ENCODE peak calls at places on chromosome 14, in four cellular contexts. U is SK-N-SH, T is A549, S is K562. E is an unnamed sample.

GRCh38 chr14:37230551-37231194 is 32.9 kb downstream of the MIPOL1 start:
- DNase-seq in S (peak), T (peak), U (peak), E (no peak)

GRCh38 chr14:91898256-91898843 is 31.0 kb upstream of the TC2N start:
- DNase-seq in T (no peak), U (no peak), S (no peak), E (no peak)

GRCh38 chr14:21108791-21109190 is 7.9 kb downstream of the TMEM253 start:
- DNase-seq in S (no peak), U (no peak), T (no peak), E (no peak)

GRCh38 chr14:92584856-92585255 is 71.3 kb downstream of the RIN3 start:
- DNase-seq in T (no peak), S (no peak), U (no peak), E (no peak)

GRCh38 chr14:59585891-59586554 is 9.4 kb upstream of the CCDC175 start:
- DNase-seq in U (no peak), S (no peak), T (no peak), E (no peak)

GRCh38 chr14:36690301-36691020 is 28.8 kb downstream of the PAX9 start:
- DNase-seq in T (peak), S (no peak), U (no peak), E (no peak)

GRCh38 chr14:89418452-89418851 is 1.4 kb upstream of the FOXN3 start:
- DNase-seq in T (no peak), U (peak), S (no peak), E (no peak)

GRCh38 chr14:97028382-97028781 is 231.2 kb downstream of the VRK1 start:
- DNase-seq in U (no peak), T (no peak), S (no peak), E (no peak)

GRCh38 chr14:88879016-88879415 is 54.6 kb downstream of the TTC8 start:
- DNase-seq in S (no peak), U (no peak), T (no peak), E (no peak)

GRCh38 chr14:63478024-63478423 is 65.2 kb downstream of the PPP2R5E start:
- DNase-seq in S (no peak), U (no peak), T (no peak), E (no peak)

GRCh38 chr14:96614528-96614927 is 112.3 kb downstream of the PAPOLA start:
- DNase-seq in T (no peak), S (no peak), U (peak), E (no peak)

GRCh38 chr14:104135121-104135903 is 3.1 kb upstream of the KIF26A start:
- DNase-seq in T (peak), S (no peak), U (peak), E (no peak)

GRCh38 chr14:104397956-104398355 is 181.6 kb upstream of the C14orf180 start:
- DNase-seq in T (no peak), U (no peak), S (no peak), E (no peak)

GRCh38 chr14:55721353-55721752 is 141.3 kb downstream of the KTN1 start:
- DNase-seq in U (no peak), T (no peak), S (no peak), E (no peak)

DNA sequence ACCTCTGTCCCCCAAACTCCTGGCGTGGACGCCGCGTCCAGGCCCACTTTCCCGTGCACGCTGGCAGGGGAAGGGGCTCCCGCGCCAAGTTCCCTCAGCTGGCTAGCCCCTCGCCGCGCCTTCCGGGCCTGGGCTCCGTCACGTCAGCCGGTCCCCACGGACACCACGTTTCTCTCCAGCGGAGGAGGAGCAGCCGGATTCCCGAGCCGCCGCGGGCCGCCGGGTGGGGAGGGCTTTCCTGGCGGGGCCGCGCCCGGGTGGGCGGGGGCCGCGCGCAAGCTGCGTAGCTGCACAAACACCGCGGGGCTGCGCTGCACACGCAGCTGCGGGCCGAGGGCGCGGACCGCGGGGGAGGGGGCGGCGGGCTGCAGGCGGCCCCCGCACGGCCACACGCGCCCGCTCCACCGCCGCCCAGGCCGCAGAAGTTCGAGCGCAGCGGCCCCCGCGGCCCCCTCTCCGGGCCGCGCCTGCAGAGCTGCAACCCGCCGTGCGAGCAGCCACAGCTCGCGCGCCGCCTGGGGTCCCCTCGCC is 45.1 kb upstream of the PNMA1 start:
- DNase-seq in S (peak), T (no peak), U (peak), E (no peak)
- H3K4me3 ChIP-seq in S (peak), T (peak), U (peak), E (peak)

DNA sequence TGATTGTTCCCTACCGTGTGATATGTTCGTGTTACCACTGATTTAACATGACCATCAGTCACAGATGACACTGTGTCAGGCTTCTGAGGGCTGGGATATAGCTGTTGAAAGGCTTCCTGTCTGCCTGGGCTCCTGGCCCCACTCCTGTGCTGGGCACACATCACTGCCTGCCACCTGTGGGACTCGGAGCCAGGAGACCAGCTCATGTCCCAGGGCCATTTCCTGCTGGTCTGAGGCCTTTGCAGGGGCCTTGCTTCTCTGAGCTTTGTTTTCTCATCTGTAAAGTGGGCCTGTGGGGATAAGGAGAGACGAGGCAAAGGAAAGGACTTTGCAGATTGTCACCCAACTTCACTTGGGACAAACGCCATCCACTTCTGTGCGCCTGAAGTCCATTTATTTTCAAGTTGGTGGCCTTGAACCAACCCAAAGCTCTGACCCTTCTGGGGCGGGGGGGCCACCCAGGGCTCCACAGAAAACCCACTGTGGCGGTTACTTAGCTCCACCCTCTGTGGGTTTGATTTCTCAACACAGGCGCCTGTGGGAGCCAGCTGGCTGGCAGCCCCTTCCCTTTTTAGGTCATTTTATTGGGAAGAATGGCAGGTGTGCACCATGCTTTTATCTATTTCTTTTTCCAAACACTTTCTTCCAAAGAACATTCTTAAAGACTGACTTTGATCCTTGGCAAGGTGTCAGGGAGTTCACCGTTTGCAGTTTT is 54.1 kb downstream of the BEGAIN start:
- DNase-seq in T (no peak), U (peak), S (no peak), E (no peak)
- TF ChIP-seq REST in T (no peak), U (no peak), S (no peak), E (no peak)

GRCh38 chr14:71722885-71723284 is 209.3 kb upstream of the RGS6 start:
- DNase-seq in T (no peak), U (no peak), S (no peak), E (no peak)

GRCh38 chr14:71725802-71726638 is 206.2 kb upstream of the RGS6 start:
- DNase-seq in U (no peak), T (no peak), S (no peak), E (no peak)

GRCh38 chr14:71716371-71716770 is 215.9 kb upstream of the RGS6 start:
- DNase-seq in U (no peak), S (no peak), T (no peak), E (no peak)

GRCh38 chr14:71721791-71722190 is 210.4 kb upstream of the RGS6 start:
- DNase-seq in U (no peak), S (no peak), T (no peak), E (no peak)

DNA sequence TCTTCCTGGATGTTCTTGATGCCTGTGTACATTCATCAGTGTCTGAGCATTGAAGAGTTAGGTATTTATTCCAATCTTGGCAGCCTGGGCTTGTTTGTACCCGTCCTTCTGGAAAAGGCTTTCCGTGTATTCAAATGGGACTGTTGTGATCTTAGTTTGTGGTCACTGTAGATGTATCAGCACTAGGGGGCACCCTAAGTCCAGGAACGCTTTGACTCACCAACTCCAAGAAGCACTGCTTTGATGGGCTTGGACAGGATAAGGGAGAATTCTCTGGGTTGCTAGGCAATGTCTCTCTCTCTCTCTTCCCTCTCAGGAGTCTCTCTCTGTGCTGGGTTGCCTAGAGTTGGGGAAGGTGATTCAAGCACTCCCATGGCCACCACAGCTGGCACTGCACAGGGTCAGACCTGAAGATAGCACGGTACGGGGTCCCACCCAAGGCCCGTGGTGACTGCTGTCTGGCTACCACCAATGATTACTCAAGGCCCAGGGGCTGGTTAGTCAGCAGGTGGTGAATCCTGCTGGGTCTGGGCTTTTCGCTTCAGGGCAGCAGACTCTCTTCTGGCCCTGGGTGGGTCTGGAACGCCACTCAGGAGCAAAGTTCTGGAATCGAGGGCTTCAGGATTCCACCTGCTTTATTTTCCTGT is 211.1 kb upstream of the RGS6 start:
- DNase-seq in S (peak), T (peak), U (peak), E (peak)
- TF ChIP-seq CTCF in S (peak), T (peak), U (peak), E (peak)

DNA sequence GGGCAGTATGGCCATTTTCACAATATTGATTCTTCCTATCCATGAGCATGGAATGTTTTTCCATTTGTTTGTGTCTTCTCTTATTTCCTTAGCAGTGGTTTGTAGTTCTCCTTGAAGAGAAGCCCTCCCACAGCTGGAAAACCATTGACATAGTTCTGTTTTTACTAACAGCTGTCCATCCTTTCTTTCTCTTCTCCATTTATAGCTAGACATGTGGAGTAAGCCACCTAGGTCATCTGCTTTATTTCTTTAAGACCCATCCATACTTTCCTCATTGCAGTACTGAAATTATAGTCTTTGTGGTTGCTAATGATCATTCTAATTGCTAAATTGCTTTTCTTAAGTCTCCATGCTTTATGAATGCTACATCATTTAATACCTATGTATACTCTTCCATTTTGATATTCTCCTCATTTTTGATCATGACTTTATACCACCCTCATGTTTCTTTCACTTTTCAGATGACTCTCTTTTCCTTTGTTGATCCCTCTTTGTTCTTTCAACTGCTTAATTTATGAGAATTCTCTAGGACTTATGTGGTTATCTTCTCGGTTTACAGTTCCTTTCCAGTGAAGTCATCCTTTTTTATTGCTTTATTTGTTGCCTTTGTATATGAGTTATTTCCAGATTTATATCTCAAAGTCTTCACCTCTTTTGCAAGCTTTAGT is 114.2 kb downstream of the PCNX1 start:
- DNase-seq in U (no peak), T (no peak), S (no peak), E (no peak)
- H3K4me3 ChIP-seq in U (no peak), T (no peak), S (no peak), E (no peak)

GRCh38 chr14:101601603-101602465 is 40.5 kb downstream of the DIO3 start:
- DNase-seq in T (no peak), S (no peak), U (no peak), E (no peak)

GRCh38 chr14:101604228-101604934 is 43.1 kb downstream of the DIO3 start:
- DNase-seq in U (no peak), S (no peak), T (no peak), E (no peak)

GRCh38 chr14:101600891-101601602 is 39.8 kb downstream of the DIO3 start:
- DNase-seq in S (no peak), T (no peak), U (no peak), E (no peak)

GRCh38 chr14:101603096-101603495 is 41.8 kb downstream of the DIO3 start:
- DNase-seq in U (no peak), S (no peak), T (no peak), E (no peak)

DNA sequence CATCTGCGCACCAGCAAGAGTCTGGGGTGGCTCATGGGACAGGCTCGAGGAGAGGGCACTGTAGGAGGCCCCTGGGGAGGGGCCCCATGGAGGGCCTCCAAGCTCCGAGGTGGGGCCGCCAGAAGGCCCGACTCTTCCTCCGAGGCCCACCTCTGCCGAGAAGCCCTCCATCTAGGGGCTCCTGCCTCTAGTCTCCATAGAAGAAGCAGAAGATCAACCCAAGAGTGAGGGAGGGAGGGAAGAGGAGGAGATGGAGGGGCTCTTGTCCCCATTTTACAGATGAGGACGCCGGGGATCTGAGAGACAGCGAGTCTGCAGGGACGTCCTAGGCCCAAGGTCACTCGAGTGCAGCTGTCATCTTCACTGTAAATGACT is 41.2 kb downstream of the DIO3 start:
- DNase-seq in U (no peak), T (no peak), S (no peak), E (no peak)
- TF ChIP-seq REST in U (no peak), T (no peak), S (no peak), E (no peak)

GRCh38 chr14:85853996-85854526 is 324.1 kb downstream of the FLRT2 start:
- DNase-seq in T (no peak), U (no peak), S (no peak), E (no peak)

GRCh38 chr14:85852900-85853299 is 323.0 kb downstream of the FLRT2 start:
- DNase-seq in U (no peak), T (no peak), S (no peak), E (no peak)

DNA sequence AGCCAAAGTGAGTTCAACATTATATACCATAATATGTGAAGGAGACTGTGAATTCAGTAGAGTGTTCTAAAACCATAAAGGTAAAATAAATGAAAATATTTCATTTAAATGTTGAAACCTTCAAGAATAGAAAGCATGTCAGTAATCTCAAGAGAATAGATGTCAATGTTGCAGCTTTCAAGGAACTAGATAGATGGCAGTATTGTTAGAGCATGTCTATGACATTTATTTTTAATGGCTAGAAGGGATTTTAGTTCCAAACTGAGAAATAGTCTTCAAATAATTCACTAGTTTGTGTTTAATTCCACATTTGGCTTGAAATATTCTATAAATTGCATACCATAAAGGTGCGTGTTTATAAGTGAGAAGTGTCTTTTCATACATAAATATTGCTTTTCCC is 326.5 kb downstream of the FLRT2 start:
- DNase-seq in S (no peak), T (no peak), U (no peak), E (no peak)
- TF ChIP-seq CTCF in S (no peak), T (no peak), U (peak), E (peak)

GRCh38 chr14:68375371-68375770 is 417.5 kb downstream of the ZFP36L1 start:
- DNase-seq in T (no peak), S (no peak), U (no peak), E (no peak)

GRCh38 chr14:68374682-68375081 is 418.2 kb downstream of the ZFP36L1 start:
- DNase-seq in S (no peak), T (no peak), U (peak), E (no peak)

GRCh38 chr14:68377459-68377858 is 415.4 kb downstream of the ZFP36L1 start:
- DNase-seq in T (no peak), S (peak), U (no peak), E (no peak)

GRCh38 chr14:68376067-68376810 is 416.6 kb downstream of the ZFP36L1 start:
- DNase-seq in U (no peak), S (no peak), T (no peak), E (no peak)

DNA sequence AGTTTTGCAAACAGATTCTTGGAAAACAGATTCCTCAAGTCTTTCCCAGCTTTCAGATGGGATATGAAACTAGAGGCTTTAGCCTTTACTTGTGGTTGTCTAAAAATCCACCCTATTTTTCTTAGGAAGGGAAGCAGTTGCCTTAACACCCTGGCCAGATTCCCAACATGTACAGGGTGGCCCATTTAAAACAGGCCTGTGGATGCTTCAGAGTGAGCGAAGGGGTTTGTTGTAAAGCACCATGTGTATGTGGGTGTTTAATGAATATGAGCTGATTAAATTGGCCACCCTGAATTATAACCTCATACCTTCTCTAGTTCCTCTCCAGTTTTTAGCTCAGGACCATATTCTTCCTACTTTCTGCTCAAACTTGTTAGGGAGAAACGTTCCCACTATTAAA is 415.8 kb downstream of the ZFP36L1 start:
- DNase-seq in S (no peak), T (no peak), U (no peak), E (no peak)
- H3K4me3 ChIP-seq in S (no peak), T (no peak), U (no peak), E (no peak)